ENCODE peak calls at places on chromosome 21, in five cellular contexts. Z is tibial nerve, W is thoracic aorta, S is fibroblast of lung, U is heart left ventricle. M is an unnamed sample. For H3K4me1, the result is how much of the 10 kb centered on the place peaks cover.

GRCh38 chr21:45266518-45267389 is 20.9 kb downstream of the POFUT2 start:
- DNase-seq in Z (peak), W (no peak), S (peak), U (no peak), M (no peak)

GRCh38 chr21:46065215-46065992 is 32.5 kb upstream of the COL6A2 start:
- DNase-seq in Z (no peak), W (peak), S (peak), U (peak), M (no peak)

GRCh38 chr21:31675960-31676359 is 16.5 kb downstream of the SOD1 start:
- DNase-seq in Z (no peak), W (no peak), S (no peak), U (no peak), M (no peak)

GRCh38 chr21:45502600-45502999 is 39.6 kb downstream of the SLC19A1 start:
- DNase-seq in Z (no peak), W (no peak), S (no peak), U (peak), M (no peak)

GRCh38 chr21:34812510-34813265 is 143.9 kb downstream of the CLIC6 start:
- DNase-seq in Z (no peak), W (no peak), S (peak), U (no peak), M (no peak)

GRCh38 chr21:45064091-45064490 is 10.3 kb upstream of the ADARB1 start:
- DNase-seq in Z (no peak), W (no peak), S (no peak), U (no peak), M (no peak)

GRCh38 chr21:15896501-15896900 is 166.7 kb downstream of the USP25 start:
- DNase-seq in Z (no peak), W (no peak), S (no peak), U (no peak), M (no peak)

GRCh38 chr21:40556442-40556968 is 290.5 kb downstream of the DSCAM start:
- DNase-seq in Z (no peak), W (no peak), S (no peak), U (no peak), M (no peak)

GRCh38 chr21:35436899-35437298 is 387.8 kb upstream of the RUNX1 start:
- DNase-seq in Z (no peak), W (no peak), S (no peak), U (no peak), M (no peak)

GRCh38 chr21:39124852-39125251 is 58.4 kb downstream of the PSMG1 start:
- DNase-seq in Z (no peak), W (no peak), S (no peak), U (no peak), M (no peak)

GRCh38 chr21:35940074-35940927 is 120.0 kb downstream of the SETD4 start:
- DNase-seq in Z (peak), W (no peak), S (peak), U (peak), M (peak)

GRCh38 chr21:16870116-16870515 is 642.7 kb upstream of the CXADR start:
- DNase-seq in Z (no peak), W (no peak), S (no peak), U (no peak), M (no peak)

GRCh38 chr21:36985761-36986594 is 19.5 kb upstream of the HLCS start:
- DNase-seq in Z (no peak), W (no peak), S (no peak), U (no peak), M (no peak)

GRCh38 chr21:28783641-28784185 is 209.0 kb downstream of the LTN1 start:
- DNase-seq in Z (no peak), W (no peak), S (no peak), U (no peak), M (no peak)
- H3K4me1 ChIP-seq in Z (under half), W (under half), S (under half), U (under half), M (under half)

GRCh38 chr21:26125433-26126167 is 45.0 kb downstream of the APP start:
- DNase-seq in Z (no peak), W (no peak), S (no peak), U (no peak), M (no peak)

GRCh38 chr21:26126168-26126553 is 44.4 kb downstream of the APP start:
- DNase-seq in Z (no peak), W (no peak), S (no peak), U (no peak), M (no peak)

GRCh38 chr21:26127073-26127814 is 43.3 kb downstream of the APP start:
- DNase-seq in Z (no peak), W (no peak), S (no peak), U (no peak), M (no peak)

GRCh38 chr21:26130249-26130896 is 40.2 kb downstream of the APP start:
- DNase-seq in Z (no peak), W (no peak), S (peak), U (no peak), M (no peak)

DNA sequence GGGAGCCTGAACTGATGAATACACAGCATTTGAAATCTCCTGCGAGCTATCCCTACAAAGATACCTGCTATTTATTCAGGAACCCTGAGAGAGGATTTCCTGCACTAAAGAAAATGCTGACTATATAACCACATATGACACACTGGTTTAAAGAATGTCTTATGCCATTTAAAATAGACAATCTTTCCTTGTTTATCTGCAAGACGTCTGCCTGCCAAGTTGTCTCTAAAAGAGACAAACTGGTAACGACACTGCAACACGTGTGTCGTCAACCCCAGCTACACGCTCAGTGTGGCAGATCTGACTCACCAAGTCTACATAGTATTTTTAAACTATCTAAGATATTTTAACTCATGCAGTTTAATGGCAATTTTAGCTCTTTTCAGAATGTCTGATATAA is 42.7 kb downstream of the APP start:
- DNase-seq in Z (no peak), W (no peak), S (peak), U (peak), M (no peak)
- H3K4me1 ChIP-seq in Z (half or more), W (under half), S (under half), U (under half), M (under half)

GRCh38 chr21:14685568-14685967 is 139.5 kb upstream of the SAMSN1 start:
- DNase-seq in Z (no peak), W (no peak), S (no peak), U (no peak), M (no peak)

GRCh38 chr21:14690886-14691285 is 144.8 kb upstream of the SAMSN1 start:
- DNase-seq in Z (no peak), W (no peak), S (no peak), U (no peak), M (no peak)

GRCh38 chr21:14687277-14687642 is 141.1 kb upstream of the SAMSN1 start:
- DNase-seq in Z (no peak), W (no peak), S (peak), U (no peak), M (no peak)

GRCh38 chr21:14686466-14687276 is 140.6 kb upstream of the SAMSN1 start:
- DNase-seq in Z (no peak), W (no peak), S (peak), U (no peak), M (no peak)

GRCh38 chr21:14688412-14688811 is 142.3 kb upstream of the SAMSN1 start:
- DNase-seq in Z (no peak), W (no peak), S (no peak), U (no peak), M (no peak)
- H3K4me1 ChIP-seq in Z (under half), W (under half), S (under half), U (under half), M (under half)

DNA sequence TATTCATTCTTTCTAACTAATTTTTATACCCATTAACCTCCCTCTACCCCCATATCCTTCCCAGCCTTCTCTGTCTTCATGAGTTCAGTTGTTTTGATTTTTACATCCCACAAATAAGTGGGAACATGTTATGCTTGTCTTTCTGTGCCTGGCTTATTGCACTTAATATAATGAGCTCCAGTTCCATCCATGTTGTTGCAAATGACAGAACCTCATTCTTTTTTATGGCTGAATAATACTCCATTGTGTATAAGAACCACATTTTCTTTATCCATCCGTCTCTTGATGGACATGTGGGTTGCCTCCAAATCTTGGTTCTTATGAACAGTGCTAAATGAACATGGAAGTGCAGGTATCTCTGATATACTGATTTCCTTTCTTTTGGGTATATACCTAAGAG is 21.5 kb downstream of the AGPAT3 start:
- DNase-seq in Z (no peak), W (no peak), S (no peak), U (no peak), M (no peak)
- H3K4me1 ChIP-seq in Z (under half), W (under half), S (under half), U (under half), M (under half)

GRCh38 chr21:42060166-42060565 is 11.0 kb upstream of the UMODL1 start:
- DNase-seq in Z (no peak), W (no peak), S (no peak), U (peak), M (no peak)

GRCh38 chr21:42063206-42063577 is 7.9 kb upstream of the UMODL1 start:
- DNase-seq in Z (no peak), W (no peak), S (no peak), U (no peak), M (no peak)

GRCh38 chr21:42062543-42063022 is 8.5 kb upstream of the UMODL1 start:
- DNase-seq in Z (no peak), W (no peak), S (no peak), U (no peak), M (peak)

GRCh38 chr21:42061195-42061865 is 9.8 kb upstream of the UMODL1 start:
- DNase-seq in Z (no peak), W (no peak), S (no peak), U (peak), M (peak)

DNA sequence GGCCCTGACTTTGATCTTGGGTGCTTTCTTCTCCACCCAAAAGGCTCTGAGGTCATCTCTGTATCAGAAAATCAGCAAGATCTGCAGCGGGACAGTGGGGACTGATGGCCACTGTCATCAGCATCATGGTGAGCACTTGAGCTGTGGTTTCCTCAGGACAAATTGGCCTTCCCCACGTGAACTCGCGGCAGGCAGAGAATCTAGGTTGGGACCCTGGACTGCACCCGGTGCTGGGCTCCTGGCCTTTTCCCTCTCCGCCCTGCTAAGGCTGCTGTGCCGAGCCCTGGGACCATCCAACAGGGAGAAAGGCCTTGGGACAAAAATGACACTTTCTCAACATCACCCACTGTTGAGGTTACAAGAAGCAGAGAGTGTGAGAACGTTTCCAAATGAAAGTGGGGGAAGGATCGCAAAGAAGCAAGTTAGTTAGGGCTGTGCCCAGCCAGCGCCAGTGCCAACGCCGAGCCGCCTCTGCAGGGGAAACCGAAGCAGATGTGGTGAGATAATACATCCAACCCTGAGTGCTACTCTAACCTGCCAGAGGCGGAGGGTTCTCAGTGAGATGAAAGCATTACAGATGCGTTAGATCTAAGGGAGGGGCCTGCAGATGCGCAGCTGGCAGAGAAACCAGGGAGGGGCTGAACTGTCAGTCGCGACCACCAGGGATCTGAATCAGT is 9.1 kb upstream of the UMODL1 start:
- DNase-seq in Z (no peak), W (no peak), S (no peak), U (peak), M (no peak)
- H3K4me1 ChIP-seq in Z (under half), W (under half), S (under half), U (under half), M (under half)

DNA sequence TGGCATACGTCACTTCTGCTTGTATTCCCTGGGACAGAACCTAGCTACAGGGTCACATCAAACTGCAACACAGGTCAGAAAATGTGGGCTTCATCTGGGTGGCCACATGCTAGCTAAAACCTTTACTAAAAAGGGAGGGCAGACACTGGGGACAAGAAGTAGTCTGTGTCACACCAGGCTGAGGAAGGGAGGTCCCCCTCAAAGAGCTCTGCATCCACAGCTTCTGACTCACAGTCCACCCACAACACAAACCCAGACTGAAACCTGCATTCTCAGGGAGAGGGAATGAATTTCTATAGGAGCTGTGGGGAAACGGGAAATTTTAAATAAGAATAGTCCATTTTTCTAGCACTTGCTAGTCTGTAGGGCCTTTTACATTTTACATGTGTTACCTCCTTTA is 16.2 kb downstream of the OLIG2 start:
- DNase-seq in Z (no peak), W (no peak), S (peak), U (no peak), M (no peak)
- H3K4me1 ChIP-seq in Z (under half), W (under half), S (under half), U (under half), M (under half)

DNA sequence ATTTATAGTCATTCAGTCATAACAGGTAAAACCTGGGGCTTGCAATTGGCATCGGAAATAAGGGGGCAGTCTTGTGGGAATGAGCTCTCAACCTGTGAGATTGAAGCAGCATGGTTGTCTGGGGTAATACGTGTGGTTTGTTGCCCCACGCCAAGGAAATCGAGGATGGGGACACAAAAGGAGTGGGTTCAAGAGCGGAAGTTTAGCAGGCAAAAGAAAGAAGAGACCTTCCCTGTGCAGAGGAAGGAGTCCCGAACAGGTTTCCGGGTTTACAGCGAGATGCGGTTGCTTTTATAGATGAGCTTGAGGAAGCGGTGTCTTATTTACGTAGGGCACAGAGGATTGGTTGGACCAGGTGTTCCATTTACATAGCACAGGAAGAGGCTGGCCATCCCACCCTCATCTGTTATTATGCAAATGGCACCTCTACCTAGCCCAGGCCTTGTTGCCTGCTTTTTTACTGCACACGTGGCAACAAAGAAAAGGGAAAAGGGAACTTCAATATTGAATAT is 37.3 kb downstream of the IFNAR1 start:
- DNase-seq in Z (no peak), W (no peak), S (no peak), U (no peak), M (no peak)
- H3K4me1 ChIP-seq in Z (under half), W (under half), S (under half), U (under half), M (under half)

DNA sequence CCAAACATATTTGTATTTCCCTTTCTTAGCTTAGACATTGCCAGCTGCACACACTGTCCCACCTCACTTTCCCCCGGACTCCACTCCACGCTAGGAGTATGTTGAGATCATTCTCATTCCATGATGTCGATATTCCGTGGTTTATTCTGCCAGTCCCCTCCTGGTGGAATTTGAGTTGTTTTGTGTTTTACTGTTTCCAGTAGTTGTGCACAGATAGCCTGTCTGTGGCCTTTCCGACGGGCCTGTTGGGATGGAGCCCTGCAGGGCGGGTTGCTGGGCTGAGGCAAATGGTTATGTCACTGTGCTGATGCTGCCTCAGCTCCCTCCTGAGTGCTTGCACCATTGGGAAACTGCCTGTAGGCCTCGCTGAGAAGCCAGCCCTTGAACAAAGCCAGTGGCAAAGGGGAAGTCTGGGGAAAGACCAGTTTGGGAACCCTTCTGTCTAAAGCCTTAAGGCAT is 12.8 kb downstream of the TRAPPC10 start:
- DNase-seq in Z (no peak), W (no peak), S (peak), U (peak), M (no peak)
- H3K4me1 ChIP-seq in Z (under half), W (under half), S (under half), U (under half), M (under half)

DNA sequence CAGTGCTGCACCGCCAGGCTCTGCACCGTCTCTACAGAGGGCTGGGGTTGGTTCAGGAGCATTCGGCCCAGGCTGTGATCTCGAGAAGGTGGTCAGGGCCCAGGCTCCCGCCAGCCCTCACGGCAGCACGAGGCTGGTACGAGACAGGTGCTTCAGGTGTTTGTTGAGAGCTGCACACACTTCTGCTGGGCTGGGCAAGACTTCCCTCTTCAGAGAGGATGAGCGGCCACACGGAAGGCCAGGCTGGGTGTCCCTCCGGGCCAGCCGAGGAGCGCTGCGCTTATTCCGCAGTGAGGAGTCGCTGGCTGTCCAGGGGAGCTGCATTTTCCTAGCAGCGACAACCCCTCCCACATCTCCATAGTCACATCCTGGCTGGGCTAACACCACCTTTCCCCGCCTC is 50.5 kb downstream of the PDE9A start:
- DNase-seq in Z (no peak), W (no peak), S (no peak), U (peak), M (no peak)
- H3K4me1 ChIP-seq in Z (under half), W (under half), S (under half), U (under half), M (under half)

DNA sequence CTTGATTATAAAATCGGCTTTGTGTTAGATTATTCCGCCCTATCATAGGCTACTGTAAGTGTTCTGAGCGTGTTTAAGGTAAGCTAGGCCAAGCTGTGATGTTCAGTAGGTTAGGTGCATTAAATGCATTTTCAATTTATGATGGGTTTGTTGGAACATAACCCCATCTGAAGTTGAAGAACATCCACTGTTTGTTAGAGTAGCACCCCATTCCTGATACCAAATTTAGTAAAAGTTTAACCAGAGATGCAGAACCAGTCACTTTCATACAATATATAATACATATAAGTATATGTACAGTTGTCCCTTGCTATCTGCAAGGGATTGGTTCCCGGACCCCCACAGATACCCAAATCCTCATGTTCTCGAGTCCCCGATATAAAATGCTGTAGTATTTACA is 16.1 kb downstream of the UBASH3A start:
- DNase-seq in Z (no peak), W (no peak), S (no peak), U (no peak), M (no peak)
- H3K4me1 ChIP-seq in Z (under half), W (under half), S (under half), U (under half), M (under half)